ENCODE peak calls at places on chromosomes 3 and 15, in four cellular contexts. K is K562, M is A549, F is HepG2. T is an unnamed sample.

GRCh38 chr3:18774319-18774877 is 349.3 kb upstream of the SATB1 start:
- DNase-seq in F (no peak), K (no peak), M (no peak), T (no peak)

GRCh38 chr3:192825657-192826200 is 91.9 kb downstream of the MB21D2 start:
- DNase-seq in K (no peak), F (peak), M (no peak), T (no peak)

GRCh38 chr3:127157181-127157828 is 35.6 kb upstream of the PRR23E start:
- DNase-seq in K (no peak), F (no peak), M (no peak), T (no peak)

GRCh38 chr3:190644766-190645165 is 130.9 kb downstream of the IL1RAP start:
- DNase-seq in K (no peak), M (no peak), F (no peak), T (no peak)

GRCh38 chr3:105369501-105370371 is 3.0 kb downstream of the ALCAM start:
- DNase-seq in K (no peak), F (peak), M (peak), T (peak)

GRCh38 chr15:25450163-25450562 is 11.3 kb upstream of the UBE3A start:
- DNase-seq in K (no peak), F (no peak), M (no peak), T (no peak)

GRCh38 chr3:55518451-55518850 is 31.3 kb upstream of the WNT5A start:
- DNase-seq in K (peak), F (no peak), M (no peak), T (no peak)

GRCh38 chr15:100834731-100835130 is 44.9 kb upstream of the ALDH1A3 start:
- DNase-seq in M (no peak), K (no peak), F (no peak), T (no peak)

GRCh38 chr3:50246517-50246954 is 10.5 kb downstream of the GNAI2 start:
- DNase-seq in F (no peak), M (peak), K (peak), T (no peak)

GRCh38 chr3:9704343-9705322 is 1.0 kb downstream of the CPNE9 start:
- DNase-seq in F (peak), K (peak), M (peak), T (no peak)

GRCh38 chr3:66144792-66145733 is 75.7 kb upstream of the SLC25A26 start:
- DNase-seq in F (no peak), K (no peak), M (no peak), T (no peak)

GRCh38 chr15:100873029-100873677 is 6.5 kb upstream of the ALDH1A3 start:
- DNase-seq in M (peak), K (peak), F (peak), T (peak)

GRCh38 chr3:157130138-157130880 is 29.6 kb downstream of the CCNL1 start:
- DNase-seq in F (peak), M (peak), K (peak), T (no peak)

GRCh38 chr3:185717121-185717520 is 107.7 kb downstream of the IGF2BP2 start:
- DNase-seq in K (no peak), M (no peak), F (no peak), T (no peak)

GRCh38 chr3:58388550-58389061 is 45.0 kb downstream of the PDHB start:
- DNase-seq in F (peak), M (no peak), K (no peak), T (no peak)

GRCh38 chr3:195236801-195237570 is 34.0 kb downstream of the XXYLT1 start:
- DNase-seq in F (no peak), M (no peak), K (no peak), T (no peak)

GRCh38 chr3:172777901-172778300 is 27.4 kb downstream of the ECT2 start:
- DNase-seq in F (no peak), M (no peak), K (no peak), T (no peak)

GRCh38 chr15:34223904-34224596 is 766 bp upstream of the EMC4 start:
- DNase-seq in M (peak), K (peak), F (no peak), T (no peak)

GRCh38 chr3:172068977-172069376 is 29.6 kb downstream of the FNDC3B start:
- DNase-seq in F (no peak), K (no peak), M (no peak), T (no peak)

GRCh38 chr15:42285042-42285441 is 11.8 kb upstream of the TMEM87A start:
- DNase-seq in M (no peak), K (no peak), F (no peak), T (no peak)

GRCh38 chr3:105970283-105970682 is 101.5 kb upstream of the CBLB start:
- DNase-seq in K (no peak), F (no peak), M (no peak), T (no peak)

GRCh38 chr3:17033516-17034168 is 148.9 kb downstream of the PLCL2 start:
- DNase-seq in K (no peak), F (no peak), M (no peak), T (no peak)

GRCh38 chr3:51930439-51930838 is 11.3 kb downstream of the RRP9 start:
- DNase-seq in M (no peak), K (no peak), F (no peak), T (no peak)

GRCh38 chr3:51933471-51934138 is 8.1 kb downstream of the RRP9 start:
- DNase-seq in K (no peak), F (no peak), M (no peak), T (no peak)

GRCh38 chr3:51931756-51932155 is 9.9 kb downstream of the RRP9 start:
- DNase-seq in M (no peak), K (no peak), F (no peak), T (no peak)

GRCh38 chr3:51934139-51934850 is 7.4 kb downstream of the RRP9 start:
- DNase-seq in M (no peak), K (no peak), F (no peak), T (no peak)

GRCh38 chr3:51932471-51933370 is 9.0 kb downstream of the RRP9 start:
- DNase-seq in M (no peak), K (no peak), F (no peak), T (no peak)
- TF ChIP-seq CHD4 in M (no peak), K (no peak), F (no peak), T (no peak)

GRCh38 chr3:46429250-46429649 is 22.2 kb downstream of the CCRL2 start:
- DNase-seq in K (no peak), M (no peak), F (no peak), T (no peak)
- TF ChIP-seq CHD4 in K (no peak), M (no peak), F (no peak), T (no peak)

GRCh38 chr15:39253552-39253951 is 327.3 kb upstream of the THBS1 start:
- DNase-seq in F (no peak), K (no peak), M (no peak), T (no peak)

GRCh38 chr15:39250460-39251186 is 330.3 kb upstream of the THBS1 start:
- DNase-seq in F (no peak), K (no peak), M (no peak), T (no peak)

GRCh38 chr15:39250001-39250400 is 330.9 kb upstream of the THBS1 start:
- DNase-seq in F (no peak), M (no peak), K (no peak), T (no peak)

GRCh38 chr15:39254181-39254580 is 326.7 kb upstream of the THBS1 start:
- DNase-seq in K (no peak), F (no peak), M (no peak), T (no peak)

GRCh38 chr15:39251413-39252197 is 329.3 kb upstream of the THBS1 start:
- DNase-seq in M (no peak), K (no peak), F (no peak), T (peak)
- TF ChIP-seq CHD4 in M (no peak), K (no peak), F (no peak), T (no peak)

GRCh38 chr15:62524848-62525247 is 359.8 kb upstream of the C2CD4B start:
- DNase-seq in M (no peak), K (no peak), F (no peak), T (no peak)

GRCh38 chr15:62517541-62517940 is 352.5 kb upstream of the C2CD4B start:
- DNase-seq in F (no peak), M (no peak), K (no peak), T (no peak)

GRCh38 chr15:62521396-62521795 is 356.3 kb upstream of the C2CD4B start:
- DNase-seq in F (no peak), M (no peak), K (no peak), T (no peak)

GRCh38 chr15:62515696-62516395 is 350.8 kb upstream of the C2CD4B start:
- DNase-seq in M (no peak), F (no peak), K (no peak), T (no peak)

GRCh38 chr15:62519900-62520299 is 354.8 kb upstream of the C2CD4B start:
- DNase-seq in F (no peak), K (no peak), M (no peak), T (no peak)
- TF ChIP-seq CHD4 in F (no peak), K (no peak), M (no peak), T (no peak)

GRCh38 chr15:69509131-69509530 is 56.5 kb downstream of the RPLP1 start:
- DNase-seq in F (no peak), M (no peak), K (no peak), T (no peak)
- TF ChIP-seq CHD4 in F (no peak), M (no peak), K (no peak), T (no peak)